ENCODE peak calls at places on chromosomes 7 and 10, in six cellular contexts. A is colonic mucosa, V is left ventricle myocardium superior, X is HFF-Myc, L is cortex of kidney, H is testis. R is an unnamed sample.

GRCh38 chr7:94012748-94013147 is 8.6 kb upstream of the BET1 start:
- DNase-seq in H (no peak), X (no peak), V (no peak), A (no peak), L (no peak), R (peak; percentile 2)

GRCh38 chr10:132963430-132963960 is 21.1 kb upstream of the CFAP46 start:
- DNase-seq in H (no peak), X (no peak), A (no peak), V (peak; percentile 9), L (no peak), R (no peak)

GRCh38 chr10:30782543-30783461 is 153.2 kb upstream of the LYZL2 start:
- DNase-seq in V (no peak), L (no peak), H (no peak), A (no peak), X (peak; percentile 87), R (no peak)

GRCh38 chr10:80477813-80478212 is 23.7 kb downstream of the TSPAN14 start:
- DNase-seq in L (no peak), X (peak; percentile 63), H (no peak), V (no peak), A (no peak), R (peak; percentile 30)

GRCh38 chr7:100017300-100017699 is 1.9 kb downstream of the ZKSCAN1 start:
- DNase-seq in H (no peak), L (no peak), V (no peak), X (no peak), A (peak; percentile 78), R (no peak)

GRCh38 chr7:77415474-77415821 is 701 bp downstream of the GSAP start:
- DNase-seq in V (peak; percentile 44), X (no peak), L (no peak), A (peak; percentile 28), H (peak; percentile 37), R (no peak)

GRCh38 chr10:4396401-4397283 is 429.4 kb upstream of the AKR1E2 start:
- DNase-seq in L (no peak), H (no peak), V (no peak), A (no peak), X (no peak), R (no peak)

GRCh38 chr10:12875100-12875499 is 126.4 kb downstream of the CCDC3 start:
- DNase-seq in H (peak; percentile 64), A (no peak), V (no peak), X (no peak), L (no peak), R (peak; percentile 42)

GRCh38 chr10:72068901-72069446 is 19.4 kb downstream of the SPOCK2 start:
- DNase-seq in H (peak; percentile 97), L (no peak), X (no peak), V (peak; percentile 23), A (no peak), R (peak; percentile 55)

GRCh38 chr7:122430710-122431109 is 126.2 kb upstream of the FEZF1 start:
- DNase-seq in X (no peak), L (no peak), A (no peak), V (no peak), H (no peak), R (no peak)

GRCh38 chr10:95792874-95793285 is 36.9 kb downstream of the ENTPD1 start:
- DNase-seq in A (no peak), X (no peak), L (no peak), V (no peak), H (no peak), R (no peak)

GRCh38 chr7:66047426-66047825 is 28.2 kb upstream of the ASL start:
- DNase-seq in H (no peak), X (peak; percentile 64), L (no peak), V (no peak), A (no peak), R (peak; percentile 66)

GRCh38 chr10:46555366-46555712 is 1.1 kb downstream of the GPRIN2 start:
- DNase-seq in A (peak; percentile 29), H (peak; percentile 11), X (no peak), L (no peak), V (no peak), R (peak; percentile 3)

GRCh38 chr10:61600389-61600788 is 62.3 kb upstream of the CABCOCO1 start:
- DNase-seq in L (no peak), X (no peak), V (no peak), A (no peak), H (no peak), R (no peak)

GRCh38 chr10:6014241-6014761 is 37.0 kb upstream of the IL15RA start:
- DNase-seq in L (no peak), V (no peak), H (peak; percentile 82), X (peak; percentile 27), A (peak; percentile 77), R (peak; percentile 50)

GRCh38 chr7:47471358-47471703 is 110.6 kb downstream of the TNS3 start:
- DNase-seq in L (no peak), H (no peak), A (no peak), X (no peak), V (no peak), R (no peak)

R was measured in adrenal gland.